ENCODE peak calls at places on chromosomes 6 and 20, in seven cellular contexts. W is HCT116, A is HepG2, U is SK-N-SH, F is GM12878, Q is H1, V is NT2/D1. T is an unnamed sample.

GRCh38 chr6:14664112-14664592 is 546.6 kb downstream of the CD83 start:
- DNase-seq in W (no peak), A (no peak), U (peak), F (no peak), Q (no peak), V (no peak), T (no peak)

GRCh38 chr6:152575621-152576150 is 61.5 kb downstream of the SYNE1 start:
- DNase-seq in W (no peak), A (no peak), U (no peak), F (no peak), Q (no peak), V (no peak), T (no peak)

GRCh38 chr6:157535354-157536217 is 154.6 kb downstream of the ZDHHC14 start:
- DNase-seq in W (peak), A (peak), U (no peak), F (peak), Q (no peak), V (no peak), T (no peak)

GRCh38 chr6:8075185-8075584 is 11.0 kb upstream of the BLOC1S5 start:
- DNase-seq in W (no peak), A (no peak), U (no peak), F (no peak), Q (no peak), V (no peak), T (no peak)

GRCh38 chr6:7726416-7727149 is 684 bp downstream of the BMP6 start:
- DNase-seq in W (no peak), A (no peak), U (peak), F (no peak), Q (no peak), V (no peak), T (peak)

GRCh38 chr20:56195946-56196345 is 52.6 kb upstream of the MC3R start:
- DNase-seq in W (no peak), A (no peak), U (no peak), F (no peak), Q (no peak), V (no peak), T (no peak)

GRCh38 chr20:18645196-18645745 is 57.4 kb downstream of the DTD1 start:
- DNase-seq in W (no peak), A (no peak), U (no peak), F (no peak), Q (no peak), V (no peak), T (no peak)

GRCh38 chr6:132085731-132086130 is 134.6 kb upstream of the CCN2 start:
- DNase-seq in W (no peak), A (no peak), U (no peak), F (no peak), Q (no peak), V (no peak), T (no peak)

GRCh38 chr6:45518321-45518720 is 140.6 kb upstream of the SUPT3H start:
- DNase-seq in W (no peak), A (no peak), U (no peak), F (no peak), Q (no peak), V (no peak), T (no peak)

GRCh38 chr20:48015943-48016723 is 230.9 kb upstream of the SULF2 start:
- DNase-seq in W (no peak), A (no peak), U (no peak), F (no peak), Q (no peak), V (no peak), T (no peak)

GRCh38 chr6:22325481-22325880 is 28.6 kb upstream of the PRL start:
- DNase-seq in W (no peak), A (no peak), U (no peak), F (no peak), Q (no peak), V (no peak), T (no peak)

GRCh38 chr6:142916881-142917280 is 28.1 kb downstream of the HIVEP2 start:
- DNase-seq in W (no peak), A (no peak), U (no peak), F (no peak), Q (no peak), V (no peak), T (no peak)

GRCh38 chr6:17381429-17382147 is 11.8 kb upstream of the CAP2 start:
- DNase-seq in W (no peak), A (no peak), U (no peak), F (no peak), Q (no peak), V (no peak), T (no peak)

GRCh38 chr6:9116026-9116425 is 680.7 kb upstream of the SLC35B3 start:
- DNase-seq in W (no peak), A (no peak), U (no peak), F (no peak), Q (no peak), V (no peak), T (no peak)

GRCh38 chr6:56650191-56650590 is 7.5 kb upstream of the DST start:
- DNase-seq in W (no peak), A (no peak), U (no peak), F (no peak), Q (no peak), V (no peak), T (no peak)

GRCh38 chr6:163538331-163538730 is 123.8 kb downstream of the QKI start:
- DNase-seq in W (no peak), A (no peak), U (no peak), F (no peak), Q (no peak), V (no peak), T (no peak)

GRCh38 chr6:80333342-80333741 is 226.9 kb downstream of the BCKDHB start:
- DNase-seq in W (no peak), A (no peak), U (no peak), F (no peak), Q (no peak), V (no peak), T (no peak)

GRCh38 chr6:111242452-111242851 is 155.1 kb downstream of the SLC16A10 start:
- DNase-seq in W (no peak), A (no peak), U (no peak), F (no peak), Q (no peak), V (no peak), T (no peak)

GRCh38 chr6:130560231-130560630 is 194.4 kb downstream of the TMEM200A start:
- DNase-seq in W (no peak), A (no peak), U (no peak), F (no peak), Q (no peak), V (no peak), T (no peak)

GRCh38 chr6:1001655-1002349 is 308.9 kb upstream of the EXOC2 start:
- DNase-seq in W (no peak), A (no peak), U (no peak), F (peak), Q (no peak), V (no peak), T (no peak)

GRCh38 chr20:38835792-38836191 is 30.3 kb downstream of the PPP1R16B start:
- DNase-seq in W (no peak), A (no peak), U (no peak), F (no peak), Q (no peak), V (no peak), T (no peak)

GRCh38 chr6:90896165-90896549 is 309.3 kb upstream of the MAP3K7 start:
- DNase-seq in W (no peak), A (no peak), U (peak), F (no peak), Q (no peak), V (no peak), T (no peak)

GRCh38 chr6:148064406-148065134 is 278.1 kb upstream of the SASH1 start:
- DNase-seq in W (no peak), A (no peak), U (no peak), F (no peak), Q (no peak), V (no peak), T (no peak)

DNA sequence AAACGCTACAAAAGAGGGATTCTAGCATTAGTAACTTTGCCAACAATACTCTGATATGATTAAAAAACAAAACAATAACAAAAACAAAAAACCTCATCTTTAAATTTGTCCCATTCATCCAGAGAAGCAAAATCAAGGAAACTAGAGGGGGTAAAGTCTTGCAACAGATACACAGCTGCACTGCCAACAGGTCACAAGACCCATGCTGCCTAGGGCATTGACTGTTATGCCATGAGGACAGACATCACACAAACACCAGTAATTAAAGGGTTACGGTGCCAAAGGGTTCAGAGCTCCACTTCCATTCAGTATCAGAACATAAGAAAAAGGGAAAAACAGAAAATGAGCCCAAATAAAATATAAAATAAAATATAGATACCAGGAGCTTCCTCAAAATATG is 1.6 kb downstream of the TBC1D20 start:
- DNase-seq in W (no peak), A (peak), U (peak), F (no peak), Q (no peak), V (no peak), T (no peak)
- TF ChIP-seq YY1 in W (no peak), A (no peak), U (no peak), F (no peak), Q (no peak), V (no peak), T (no peak)

DNA sequence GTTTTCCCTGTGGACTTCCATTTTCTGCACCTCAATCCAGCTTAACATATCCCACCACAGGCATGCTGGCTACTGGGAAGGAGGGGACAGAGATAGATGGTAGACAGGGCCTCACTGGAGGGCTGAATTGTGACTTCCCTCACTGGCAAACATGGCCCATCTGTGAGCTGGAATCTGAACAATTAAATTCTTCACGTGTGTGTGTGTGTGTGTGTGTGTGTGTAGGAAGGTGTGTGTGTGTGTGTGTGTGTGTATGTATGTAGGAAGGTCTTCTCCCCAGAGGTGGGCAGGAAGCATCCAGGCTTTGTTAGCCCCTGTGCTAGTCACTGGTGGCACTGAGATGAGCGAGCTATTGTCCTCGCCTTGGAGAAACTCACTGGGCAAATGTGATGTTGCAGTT is 5.4 kb upstream of the TOX2 start:
- DNase-seq in W (no peak), A (no peak), U (no peak), F (no peak), Q (no peak), V (no peak), T (no peak)
- TF ChIP-seq YY1 in W (no peak), A (no peak), U (no peak), F (no peak), Q (no peak), V (no peak), T (no peak)

GRCh38 chr6:155641603-155642002 is 186.0 kb upstream of the NOX3 start:
- DNase-seq in W (no peak), A (no peak), U (no peak), F (no peak), Q (no peak), V (no peak), T (no peak)

GRCh38 chr6:155647354-155647753 is 191.7 kb upstream of the NOX3 start:
- DNase-seq in W (no peak), A (no peak), U (no peak), F (no peak), Q (no peak), V (no peak), T (no peak)

GRCh38 chr6:155645328-155645727 is 189.7 kb upstream of the NOX3 start:
- DNase-seq in W (no peak), A (no peak), U (no peak), F (no peak), Q (no peak), V (no peak), T (no peak)

GRCh38 chr6:155648301-155648700 is 192.7 kb upstream of the NOX3 start:
- DNase-seq in W (no peak), A (no peak), U (no peak), F (no peak), Q (no peak), V (no peak), T (no peak)

GRCh38 chr6:155646443-155646842 is 190.8 kb upstream of the NOX3 start:
- DNase-seq in W (no peak), A (no peak), U (no peak), F (no peak), Q (no peak), V (no peak), T (no peak)
- TF ChIP-seq YY1 in W (no peak), A (no peak), U (no peak), F (no peak), Q (no peak), V (no peak), T (no peak)

DNA sequence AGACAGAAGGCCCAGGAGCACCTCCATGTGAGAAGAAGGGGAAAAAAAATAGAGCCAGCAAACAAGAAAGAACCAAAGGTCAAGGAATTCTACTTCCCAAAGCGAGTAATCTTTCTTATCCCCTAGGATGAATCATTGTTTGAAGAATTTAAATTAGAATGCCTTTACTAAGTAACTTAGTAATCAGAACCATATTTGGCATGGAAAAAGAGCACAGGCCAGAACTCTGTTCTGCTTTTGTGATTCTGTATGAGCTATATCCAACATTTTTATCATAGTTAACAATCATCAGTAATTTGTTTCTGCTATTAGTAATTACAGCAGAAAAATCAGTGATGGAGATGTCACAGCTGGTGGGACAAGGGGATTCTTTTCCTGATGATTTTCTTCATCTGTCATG is 228.8 kb upstream of the FAM83B start:
- DNase-seq in W (no peak), A (peak), U (no peak), F (no peak), Q (no peak), V (no peak), T (no peak)
- TF ChIP-seq YY1 in W (no peak), A (no peak), U (no peak), F (no peak), Q (no peak), V (no peak), T (no peak)

GRCh38 chr20:7843613-7844012 is 96.6 kb downstream of the HAO1 start:
- DNase-seq in W (no peak), A (no peak), U (no peak), F (no peak), Q (no peak), V (no peak), T (no peak)

GRCh38 chr20:7836076-7836475 is 104.2 kb downstream of the HAO1 start:
- DNase-seq in W (no peak), A (no peak), U (no peak), F (no peak), Q (no peak), V (no peak), T (no peak)

GRCh38 chr20:7841291-7841966 is 98.8 kb downstream of the HAO1 start:
- DNase-seq in W (no peak), A (no peak), U (no peak), F (no peak), Q (no peak), V (no peak), T (no peak)

GRCh38 chr20:7841967-7842301 is 98.3 kb downstream of the HAO1 start:
- DNase-seq in W (no peak), A (no peak), U (no peak), F (no peak), Q (peak), V (no peak), T (no peak)
- TF ChIP-seq YY1 in W (no peak), A (no peak), U (no peak), F (no peak), Q (no peak), V (no peak), T (no peak)

GRCh38 chr6:65285275-65285674 is 421.8 kb downstream of the EYS start:
- DNase-seq in W (no peak), A (no peak), U (no peak), F (no peak), Q (no peak), V (no peak), T (no peak)

GRCh38 chr6:65289491-65289890 is 417.5 kb downstream of the EYS start:
- DNase-seq in W (no peak), A (no peak), U (no peak), F (no peak), Q (no peak), V (no peak), T (no peak)
- TF ChIP-seq YY1 in W (no peak), A (no peak), U (no peak), F (no peak), Q (no peak), V (no peak), T (no peak)

DNA sequence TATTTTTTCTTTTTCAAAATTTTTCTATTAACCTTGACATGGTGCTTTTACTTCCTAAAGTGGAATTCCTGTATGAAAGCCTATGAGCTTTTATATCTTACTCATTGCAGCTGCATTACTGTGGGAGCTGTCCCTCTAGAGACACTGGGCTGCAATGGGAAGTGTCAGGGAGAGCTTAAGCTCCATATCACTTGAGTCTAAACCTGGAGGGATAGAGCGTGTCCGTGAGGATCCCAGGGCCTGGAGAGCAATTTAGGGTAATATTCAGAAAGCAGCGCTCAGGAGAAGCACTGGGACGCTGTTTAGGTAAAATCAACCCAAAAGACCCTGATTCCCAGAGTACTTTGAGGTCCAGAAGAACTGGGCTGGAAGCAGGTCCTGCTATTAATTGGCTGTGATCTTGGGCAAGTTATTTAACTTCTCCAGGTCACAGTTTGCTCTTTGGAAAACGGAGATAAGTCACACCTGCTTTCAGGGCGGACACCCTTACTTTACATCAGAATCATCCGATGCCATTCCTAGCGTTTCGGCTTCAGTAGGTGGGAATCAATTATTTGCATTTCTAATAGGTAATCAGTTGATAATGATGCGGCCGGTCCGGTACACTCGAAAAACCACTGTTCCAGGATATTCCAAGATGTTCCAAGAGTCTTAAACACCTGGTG is 628 bp upstream of the ERGIC3 start:
- DNase-seq in W (no peak), A (no peak), U (no peak), F (no peak), Q (no peak), V (no peak), T (peak)
- TF ChIP-seq YY1 in W (no peak), A (no peak), U (no peak), F (no peak), Q (no peak), V (no peak), T (no peak)

DNA sequence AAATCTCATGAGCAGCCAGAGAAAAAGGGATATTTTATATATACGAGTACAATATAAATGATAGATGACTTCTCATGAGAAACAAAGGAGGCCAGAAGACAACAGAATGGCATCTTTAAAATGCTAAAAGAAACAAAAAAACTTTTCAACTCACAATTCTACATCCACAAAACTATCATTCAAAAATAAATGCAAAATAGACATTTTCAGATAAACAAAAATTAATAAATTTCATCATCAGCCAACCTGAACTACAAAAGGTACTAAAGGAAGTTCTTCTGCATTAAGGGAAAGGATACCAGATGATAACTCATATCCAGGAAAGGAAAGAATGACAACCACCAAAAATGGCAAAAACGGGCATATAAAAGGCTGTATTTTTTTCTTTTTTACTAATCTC is 27.9 kb upstream of the ANKRD60 start:
- DNase-seq in W (no peak), A (no peak), U (no peak), F (no peak), Q (no peak), V (no peak), T (no peak)
- TF ChIP-seq YY1 in W (no peak), A (no peak), U (no peak), F (no peak), Q (no peak), V (no peak), T (no peak)

GRCh38 chr6:72621243-72622093 is at the start of gene KCNQ5:
- DNase-seq in W (no peak), A (no peak), U (peak), F (no peak), Q (no peak), V (no peak), T (peak)
- TF ChIP-seq YY1 in W (no peak), A (no peak), U (no peak), F (no peak), Q (no peak), V (no peak), T (no peak)

GRCh38 chr6:43582911-43583310 is 6.9 kb downstream of the POLH start:
- DNase-seq in W (no peak), A (no peak), U (no peak), F (no peak), Q (no peak), V (no peak), T (no peak)

GRCh38 chr6:43588194-43588593 is 12.2 kb downstream of the POLH start:
- DNase-seq in W (no peak), A (no peak), U (no peak), F (no peak), Q (no peak), V (no peak), T (no peak)

GRCh38 chr6:43579171-43579570 is 3.2 kb downstream of the POLH start:
- DNase-seq in W (no peak), A (peak), U (no peak), F (no peak), Q (no peak), V (no peak), T (no peak)

GRCh38 chr6:43584892-43585570 is 9.0 kb downstream of the POLH start:
- DNase-seq in W (no peak), A (no peak), U (no peak), F (no peak), Q (no peak), V (no peak), T (no peak)
- TF ChIP-seq YY1 in W (no peak), A (no peak), U (no peak), F (no peak), Q (no peak), V (no peak), T (no peak)

T was measured in K562.